ENCODE peak calls at places on chromosomes 5 and 9, in seven cellular contexts. B is neural crest cell, G is lung microvascular endothelial cell, X is tibial nerve, Q is right atrium auricular region, I is NCI-H2081, H is PC-3. R is an unnamed sample.

GRCh38 chr9:89329917-89330316 is 11.6 kb downstream of the SECISBP2 start:
- DNase-seq in X (no peak), I (no peak), G (no peak), H (no peak), Q (no peak), B (no peak), R (no peak)

GRCh38 chr9:22343218-22343611 is 103.4 kb upstream of the DMRTA1 start:
- DNase-seq in B (no peak), H (no peak), I (no peak), G (no peak), X (no peak), Q (no peak), R (no peak)

GRCh38 chr9:18396102-18396728 is 77.7 kb upstream of the ADAMTSL1 start:
- DNase-seq in I (peak; percentile 54), X (no peak), Q (no peak), H (peak; percentile 29), G (peak; percentile 54), B (no peak), R (no peak)

GRCh38 chr5:68181039-68181599 is 34.4 kb upstream of the PIK3R1 start:
- DNase-seq in I (no peak), X (no peak), B (no peak), Q (no peak), G (no peak), H (no peak), R (no peak)

GRCh38 chr5:77210091-77211012 is at the start of gene PDE8B:
- DNase-seq in H (no peak), G (no peak), Q (no peak), X (no peak), B (no peak), I (peak; percentile 15), R (peak; percentile 6)

GRCh38 chr5:90201923-90202322 is 207.6 kb downstream of the CETN3 start:
- DNase-seq in Q (no peak), G (peak; percentile 32), H (peak; percentile 94), B (no peak), I (peak; percentile 40), X (no peak), R (no peak)

GRCh38 chr9:113879318-113879717 is 3.2 kb downstream of the ZNF618 start:
- DNase-seq in B (no peak), Q (no peak), X (peak; percentile 65), G (no peak), H (no peak), I (no peak), R (no peak)

GRCh38 chr5:125209650-125210049 is 463.2 kb upstream of the ZNF608 start:
- DNase-seq in G (no peak), I (no peak), X (no peak), B (no peak), Q (no peak), H (no peak), R (no peak)

GRCh38 chr5:175854231-175855040 is 16.9 kb upstream of the CPLX2 start:
- DNase-seq in G (no peak), Q (no peak), I (peak; percentile 95), X (no peak), B (no peak), H (no peak), R (no peak)

GRCh38 chr5:118247468-118247867 is 740.9 kb downstream of the DTWD2 start:
- DNase-seq in I (no peak), G (no peak), Q (no peak), X (no peak), H (no peak), B (no peak), R (no peak)

GRCh38 chr5:131361677-131362315 is 97.9 kb downstream of the CDC42SE2 start:
- DNase-seq in I (no peak), Q (no peak), X (no peak), G (no peak), H (no peak), B (no peak), R (no peak)

GRCh38 chr5:170939178-170939577 is 77.4 kb downstream of the RANBP17 start:
- DNase-seq in I (no peak), H (no peak), Q (no peak), G (no peak), X (no peak), B (no peak), R (no peak)

GRCh38 chr5:125409496-125410351 is 663.3 kb upstream of the ZNF608 start:
- DNase-seq in Q (no peak), H (peak; percentile 62), G (no peak), X (no peak), I (no peak), B (no peak), R (no peak)

GRCh38 chr5:151095341-151096000 is 14.6 kb upstream of the TNIP1 start:
- DNase-seq in B (no peak), H (no peak), Q (no peak), G (peak; percentile 63), X (no peak), I (no peak), R (peak; percentile 87)

GRCh38 chr9:116115731-116116353 is 37.7 kb upstream of the PAPPA start:
- DNase-seq in B (no peak), G (no peak), Q (no peak), H (no peak), I (no peak), X (no peak), R (no peak)

GRCh38 chr5:22850981-22851380 is 2.2 kb downstream of the CDH12 start:
- DNase-seq in G (no peak), H (no peak), B (no peak), X (no peak), I (no peak), Q (no peak), R (no peak)

R was measured in left colon.